ENCODE peak calls at places on chromosomes 4 and X, in four cellular contexts. One of them, this sample, is unnamed.

GRCh38 chr4:140884431-140885058 is 128.4 kb upstream of the TBC1D9 start:
- DNase-seq in anterior cingulate cortex: no peak
- DNase-seq in activated T-cell treated with anti-CD3 and anti-CD28 coated beads for 1 hour: no peak
- DNase-seq in endothelial cell: peak; percentile 58
- DNase-seq in this sample: peak; percentile 59

GRCh38 chr4:9964884-9965283 is 56.4 kb downstream of the SLC2A9 start:
- DNase-seq in endothelial cell: no peak
- DNase-seq in activated T-cell treated with anti-CD3 and anti-CD28 coated beads for 1 hour: no peak
- DNase-seq in anterior cingulate cortex: no peak
- DNase-seq in this sample: no peak

GRCh38 chr4:188611143-188611542 is 471.9 kb downstream of the TRIML1 start:
- DNase-seq in anterior cingulate cortex: no peak
- DNase-seq in endothelial cell: no peak
- DNase-seq in activated T-cell treated with anti-CD3 and anti-CD28 coated beads for 1 hour: no peak
- DNase-seq in this sample: no peak

GRCh38 chrX:3815896-3816664 is 102.6 kb upstream of the PRKX start:
- DNase-seq in anterior cingulate cortex: no peak
- DNase-seq in endothelial cell: peak; percentile 15
- DNase-seq in activated T-cell treated with anti-CD3 and anti-CD28 coated beads for 1 hour: peak; percentile 5
- DNase-seq in this sample: peak; percentile 37

GRCh38 chrX:22041931-22042530 is 9.9 kb downstream of the PHEX start:
- DNase-seq in activated T-cell treated with anti-CD3 and anti-CD28 coated beads for 1 hour: no peak
- DNase-seq in endothelial cell: no peak
- DNase-seq in anterior cingulate cortex: no peak
- DNase-seq in this sample: no peak

GRCh38 chrX:12245650-12246645 is 107.7 kb downstream of the FRMPD4 start:
- DNase-seq in activated T-cell treated with anti-CD3 and anti-CD28 coated beads for 1 hour: no peak
- DNase-seq in anterior cingulate cortex: no peak
- DNase-seq in endothelial cell: no peak
- DNase-seq in this sample: no peak

GRCh38 chrX:1239681-1240142 is 27.3 kb upstream of the CRLF2 start:
- DNase-seq in anterior cingulate cortex: peak; percentile 17
- DNase-seq in activated T-cell treated with anti-CD3 and anti-CD28 coated beads for 1 hour: no peak
- DNase-seq in endothelial cell: no peak
- DNase-seq in this sample: no peak

GRCh38 chr4:126318376-126318775 is 1003.6 kb downstream of the FAT4 start:
- DNase-seq in endothelial cell: no peak
- DNase-seq in anterior cingulate cortex: no peak
- DNase-seq in activated T-cell treated with anti-CD3 and anti-CD28 coated beads for 1 hour: no peak
- DNase-seq in this sample: no peak

GRCh38 chrX:21946925-21947641 is 6.6 kb downstream of the SMS start:
- DNase-seq in endothelial cell: no peak
- DNase-seq in activated T-cell treated with anti-CD3 and anti-CD28 coated beads for 1 hour: no peak
- DNase-seq in anterior cingulate cortex: no peak
- DNase-seq in this sample: no peak

GRCh38 chrX:15151267-15152196 is 118.4 kb downstream of the ASB9 start:
- DNase-seq in endothelial cell: no peak
- DNase-seq in anterior cingulate cortex: no peak
- DNase-seq in activated T-cell treated with anti-CD3 and anti-CD28 coated beads for 1 hour: peak; percentile 30
- DNase-seq in this sample: no peak

GRCh38 chr4:5927116-5927515 is 34.2 kb upstream of the CRMP1 start:
- DNase-seq in activated T-cell treated with anti-CD3 and anti-CD28 coated beads for 1 hour: no peak
- DNase-seq in endothelial cell: no peak
- DNase-seq in anterior cingulate cortex: no peak
- DNase-seq in this sample: no peak

GRCh38 chr4:108045687-108046024 is 56.0 kb downstream of the HADH start:
- DNase-seq in anterior cingulate cortex: no peak
- DNase-seq in endothelial cell: no peak
- DNase-seq in activated T-cell treated with anti-CD3 and anti-CD28 coated beads for 1 hour: no peak
- DNase-seq in this sample: no peak

GRCh38 chrX:63525491-63525890 is 174.4 kb upstream of the SPIN4 start:
- DNase-seq in anterior cingulate cortex: no peak
- DNase-seq in endothelial cell: no peak
- DNase-seq in activated T-cell treated with anti-CD3 and anti-CD28 coated beads for 1 hour: no peak
- DNase-seq in this sample: no peak

GRCh38 chr4:39855909-39856512 is 121.7 kb downstream of the PDS5A start:
- DNase-seq in activated T-cell treated with anti-CD3 and anti-CD28 coated beads for 1 hour: no peak
- DNase-seq in endothelial cell: no peak
- DNase-seq in anterior cingulate cortex: no peak
- DNase-seq in this sample: peak; percentile 47

GRCh38 chr4:7708981-7709380 is 230.7 kb downstream of the AFAP1 start:
- DNase-seq in endothelial cell: no peak
- DNase-seq in anterior cingulate cortex: no peak
- DNase-seq in activated T-cell treated with anti-CD3 and anti-CD28 coated beads for 1 hour: no peak
- DNase-seq in this sample: no peak

GRCh38 chr4:14264437-14264836 is 636.9 kb upstream of the BOD1L1 start:
- DNase-seq in anterior cingulate cortex: no peak
- DNase-seq in endothelial cell: no peak
- DNase-seq in activated T-cell treated with anti-CD3 and anti-CD28 coated beads for 1 hour: no peak
- DNase-seq in this sample: no peak

GRCh38 chr4:23388259-23388658 is 501.6 kb downstream of the PPARGC1A start:
- DNase-seq in endothelial cell: no peak
- DNase-seq in anterior cingulate cortex: no peak
- DNase-seq in activated T-cell treated with anti-CD3 and anti-CD28 coated beads for 1 hour: no peak
- DNase-seq in this sample: no peak

GRCh38 chrX:29867971-29868370 is 347.4 kb upstream of the MAGEB2 start:
- DNase-seq in anterior cingulate cortex: no peak
- DNase-seq in endothelial cell: no peak
- DNase-seq in activated T-cell treated with anti-CD3 and anti-CD28 coated beads for 1 hour: no peak
- DNase-seq in this sample: no peak

GRCh38 chr4:1084796-1085403 is 28.5 kb downstream of the RNF212 start:
- DNase-seq in anterior cingulate cortex: no peak
- DNase-seq in activated T-cell treated with anti-CD3 and anti-CD28 coated beads for 1 hour: no peak
- DNase-seq in endothelial cell: no peak
- DNase-seq in this sample: no peak